ENCODE peak calls at places on chromosomes 5 and 9, in seven cellular contexts. Q is HS-5; L is NCI-H1092 treated with DMSO at 0.1 percent for 48 hours; Z is CD8-positive, alpha-beta T cell; J is GM23248; B is NCI-H345; W is ascending aorta. A is an unnamed sample.

GRCh38 chr5:72042097-72042496 is 65.2 kb upstream of the MAP1B start:
- DNase-seq in B (no peak), L (no peak), W (no peak), Z (no peak), Q (no peak), J (no peak), A (peak)

GRCh38 chr9:33446507-33447403 is 638 bp downstream of the AQP3 start:
- DNase-seq in B (no peak), Q (no peak), J (peak), Z (peak), L (peak), W (peak), A (no peak)

GRCh38 chr5:59722875-59723274 is 170.7 kb downstream of the PDE4D start:
- DNase-seq in J (peak), L (no peak), Z (no peak), B (no peak), Q (no peak), W (no peak), A (no peak)

GRCh38 chr5:126917918-126918623 is 112.3 kb downstream of the MARCHF3 start:
- DNase-seq in Q (no peak), W (no peak), Z (no peak), B (peak), L (peak), J (peak), A (peak)

GRCh38 chr9:125413579-125413978 is 152.0 kb downstream of the GAPVD1 start:
- DNase-seq in Z (no peak), B (no peak), L (no peak), W (no peak), J (no peak), Q (no peak), A (no peak)

GRCh38 chr9:68551191-68551590 is 10.5 kb upstream of the TMEM252 start:
- DNase-seq in J (no peak), B (no peak), L (no peak), Z (no peak), W (no peak), Q (no peak), A (no peak)

GRCh38 chr5:150322202-150322601 is 19.5 kb upstream of the ARSI start:
- DNase-seq in J (peak), Z (no peak), L (no peak), Q (no peak), B (no peak), W (no peak), A (no peak)

GRCh38 chr9:137068539-137069507 is 1.5 kb downstream of the SAPCD2 start:
- DNase-seq in L (no peak), B (no peak), J (no peak), W (no peak), Z (no peak), Q (no peak), A (no peak)

GRCh38 chr5:43019615-43020293 is 20.4 kb downstream of the ANXA2R start:
- DNase-seq in Z (peak), Q (no peak), B (peak), L (peak), J (peak), W (peak), A (peak)

GRCh38 chr5:1214163-1214935 is 10.8 kb upstream of the SLC6A18 start:
- DNase-seq in W (no peak), J (no peak), B (no peak), L (no peak), Q (no peak), Z (no peak), A (no peak)

GRCh38 chr9:124660341-124660801 is 110.7 kb downstream of the NR6A1 start:
- DNase-seq in Z (no peak), B (peak), J (peak), Q (no peak), L (peak), W (no peak), A (peak)

GRCh38 chr5:164153469-164154172 is 648.2 kb downstream of the MAT2B start:
- DNase-seq in Q (no peak), J (no peak), B (no peak), W (no peak), Z (no peak), L (no peak), A (no peak)

GRCh38 chr5:112583166-112583565 is 154.5 kb upstream of the APC start:
- DNase-seq in Q (no peak), B (no peak), Z (no peak), J (no peak), L (peak), W (no peak), A (peak)

GRCh38 chr9:95415158-95415557 is 97.6 kb upstream of the FANCC start:
- DNase-seq in W (no peak), L (no peak), J (peak), B (no peak), Z (no peak), Q (no peak), A (no peak)

GRCh38 chr5:167081561-167081960 is 1209.9 kb upstream of the WWC1 start:
- DNase-seq in Z (no peak), J (no peak), B (no peak), L (no peak), W (no peak), Q (no peak), A (no peak)

GRCh38 chr9:137320555-137321384 is 18.7 kb upstream of the NRARP start:
- DNase-seq in Q (no peak), J (no peak), B (no peak), L (no peak), Z (no peak), W (peak), A (peak)

GRCh38 chr9:5909999-5910398 is 19.3 kb downstream of the MLANA start:
- DNase-seq in W (no peak), J (peak), Q (peak), B (no peak), Z (no peak), L (no peak), A (no peak)

GRCh38 chr9:93669958-93670207 is 93.5 kb downstream of the PHF2 start:
- DNase-seq in B (no peak), W (peak), Z (peak), L (no peak), J (peak), Q (no peak), A (no peak)

GRCh38 chr5:157558089-157558595 is 17.4 kb downstream of the ADAM19 start:
- DNase-seq in L (no peak), W (peak), Q (peak), B (peak), J (peak), Z (no peak), A (no peak)

GRCh38 chr5:115573133-115573532 is 28.6 kb upstream of the FEM1C start:
- DNase-seq in B (no peak), J (peak), L (no peak), W (no peak), Q (peak), Z (no peak), A (no peak)

GRCh38 chr5:145158654-145159199 is 676.4 kb downstream of the PRELID2 start:
- DNase-seq in W (no peak), J (no peak), Z (no peak), L (peak), Q (no peak), B (peak), A (no peak)

GRCh38 chr9:13479071-13479470 is 199.6 kb upstream of the MPDZ start:
- DNase-seq in W (no peak), Z (no peak), B (no peak), Q (no peak), J (no peak), L (no peak), A (no peak)

GRCh38 chr5:127419007-127419406 is 98.4 kb upstream of the PRRC1 start:
- DNase-seq in L (peak), Q (no peak), J (no peak), W (no peak), B (peak), Z (no peak), A (no peak)

GRCh38 chr9:134408939-134409737 is 82.9 kb downstream of the RXRA start:
- DNase-seq in L (no peak), Q (no peak), J (no peak), B (no peak), W (no peak), Z (no peak), A (no peak)

GRCh38 chr9:34993502-34994428 is 4.2 kb downstream of the DNAJB5 start:
- DNase-seq in Z (no peak), W (peak), J (peak), L (peak), B (no peak), Q (no peak), A (peak)

GRCh38 chr9:114852050-114852594 is 46.3 kb upstream of the TNFSF15 start:
- DNase-seq in J (peak), Q (no peak), W (no peak), Z (no peak), L (no peak), B (no peak), A (no peak)

GRCh38 chr5:139557811-139558210 is 3.3 kb upstream of the UBE2D2 start:
- DNase-seq in Q (no peak), L (no peak), Z (no peak), J (no peak), B (no peak), W (no peak), A (no peak)

A was measured in COR-L47.